ENCODE peak calls at places on chromosomes 11 and 22, in eight cellular contexts. I is NCI-H460; C is psoas muscle; F is mammary epithelial cell; D is CD4-positive, CD25-positive, alpha-beta regulatory T cell; M is lung microvascular endothelial cell; P is T-helper 9 cell; T is AG04449. Y is an unnamed sample.

GRCh38 chr22:44532466-44533025 is 34.5 kb upstream of the RTL6 start:
- DNase-seq in I (no peak), C (no peak), F (no peak), D (no peak), M (no peak), P (no peak), T (no peak), Y (no peak)

GRCh38 chr11:71574418-71574817 is 8.3 kb downstream of the KRTAP5-11 start:
- DNase-seq in I (no peak), C (no peak), F (no peak), D (no peak), M (no peak), P (no peak), T (no peak), Y (no peak)

GRCh38 chr11:14435717-14436116 is 63.9 kb downstream of the COPB1 start:
- DNase-seq in I (no peak), C (no peak), F (no peak), D (peak), M (no peak), P (no peak), T (no peak), Y (no peak)

GRCh38 chr11:45333023-45333422 is 46.9 kb upstream of the SYT13 start:
- DNase-seq in I (no peak), C (no peak), F (no peak), D (no peak), M (peak), P (no peak), T (no peak), Y (no peak)

GRCh38 chr11:84316866-84317560 is 1030.8 kb upstream of the CCDC90B start:
- DNase-seq in I (no peak), C (no peak), F (no peak), D (no peak), M (no peak), P (no peak), T (no peak), Y (peak)

GRCh38 chr22:27892064-27892463 is 27.0 kb downstream of the PITPNB start:
- DNase-seq in I (no peak), C (no peak), F (no peak), D (no peak), M (no peak), P (no peak), T (no peak), Y (no peak)

GRCh38 chr22:23274146-23274526 is 93.8 kb downstream of the BCR start:
- DNase-seq in I (no peak), C (no peak), F (no peak), D (no peak), M (no peak), P (no peak), T (no peak), Y (no peak)

GRCh38 chr22:28711820-28712777 is 29.5 kb downstream of the CHEK2 start:
- DNase-seq in I (peak), C (no peak), F (peak), D (no peak), M (peak), P (no peak), T (peak), Y (peak)

GRCh38 chr22:43376765-43377485 is 33.8 kb upstream of the SCUBE1 start:
- DNase-seq in I (no peak), C (no peak), F (no peak), D (no peak), M (no peak), P (peak), T (no peak), Y (no peak)

GRCh38 chr11:45413156-45413833 is 127.2 kb upstream of the SYT13 start:
- DNase-seq in I (no peak), C (no peak), F (peak), D (no peak), M (no peak), P (no peak), T (no peak), Y (peak)

GRCh38 chr11:27933992-27934829 is 173.7 kb downstream of the KIF18A start:
- DNase-seq in I (no peak), C (no peak), F (peak), D (no peak), M (peak), P (no peak), T (peak), Y (peak)

GRCh38 chr11:115618428-115618827 is 114.2 kb upstream of the CADM1 start:
- DNase-seq in I (no peak), C (no peak), F (peak), D (no peak), M (no peak), P (no peak), T (no peak), Y (peak)

GRCh38 chr11:28529540-28530410 is 421.6 kb downstream of the METTL15 start:
- DNase-seq in I (peak), C (no peak), F (peak), D (peak), M (peak), P (no peak), T (no peak), Y (peak)

GRCh38 chr11:86249307-86250098 is 5.0 kb downstream of the EED start:
- DNase-seq in I (no peak), C (no peak), F (no peak), D (no peak), M (no peak), P (no peak), T (no peak), Y (no peak)

GRCh38 chr22:19526076-19526701 is 2.0 kb upstream of the CLDN5 start:
- DNase-seq in I (no peak), C (no peak), F (no peak), D (no peak), M (no peak), P (no peak), T (no peak), Y (no peak)

GRCh38 chr11:109076870-109077269 is 345.1 kb upstream of the C11orf87 start:
- DNase-seq in I (no peak), C (no peak), F (no peak), D (no peak), M (no peak), P (no peak), T (no peak), Y (no peak)

GRCh38 chr22:29269731-29270474 is 1.8 kb downstream of the EWSR1 start:
- DNase-seq in I (no peak), C (no peak), F (peak), D (peak), M (peak), P (no peak), T (no peak), Y (peak)

GRCh38 chr22:38317237-38317994 is at the start of gene CSNK1E:
- DNase-seq in I (no peak), C (peak), F (peak), D (peak), M (peak), P (peak), T (no peak), Y (no peak)

GRCh38 chr11:72280037-72280436 is 36.1 kb upstream of the PHOX2A start:
- DNase-seq in I (no peak), C (no peak), F (no peak), D (no peak), M (no peak), P (no peak), T (no peak), Y (no peak)

GRCh38 chr11:393219-394033 is 583 bp upstream of the PKP3 start:
- DNase-seq in I (peak), C (no peak), F (peak), D (no peak), M (peak), P (no peak), T (no peak), Y (peak)

GRCh38 chr11:134854391-134854991 is 442.4 kb upstream of the B3GAT1 start:
- DNase-seq in I (no peak), C (no peak), F (no peak), D (no peak), M (no peak), P (no peak), T (no peak), Y (no peak)

GRCh38 chr11:79092791-79093313 is 348.0 kb downstream of the TENM4 start:
- DNase-seq in I (no peak), C (peak), F (peak), D (peak), M (peak), P (no peak), T (peak), Y (peak)

GRCh38 chr11:33015621-33016551 is at the start of gene DEPDC7:
- DNase-seq in I (peak), C (peak), F (peak), D (peak), M (peak), P (peak), T (no peak), Y (peak)

GRCh38 chr11:47846998-47847397 is 1.2 kb downstream of the NUP160 start:
- DNase-seq in I (no peak), C (no peak), F (no peak), D (no peak), M (no peak), P (no peak), T (no peak), Y (no peak)

GRCh38 chr11:102559839-102560238 is 29.3 kb upstream of the MMP7 start:
- DNase-seq in I (no peak), C (no peak), F (no peak), D (peak), M (no peak), P (no peak), T (no peak), Y (no peak)

GRCh38 chr11:119404872-119405271 is 18.1 kb downstream of the THY1 start:
- DNase-seq in I (no peak), C (no peak), F (no peak), D (no peak), M (no peak), P (no peak), T (no peak), Y (no peak)

GRCh38 chr11:76669901-76670474 is 559 bp downstream of the LRRC32 start:
- DNase-seq in I (no peak), C (peak), F (no peak), D (no peak), M (peak), P (no peak), T (peak), Y (no peak)

Y was measured in foreskin keratinocyte.